ENCODE peak calls at places on chromosome 19, in nine cellular contexts. One of them, this sample, is unnamed.

GRCh38 chr19:1672038-1672768 is 19.8 kb upstream of the TCF3 start:
- DNase-seq in CD4-positive, alpha-beta T cell: peak
- DNase-seq in uterus: peak
- DNase-seq in COLO829: no peak
- DNase-seq in RWPE1: peak
- DNase-seq in iris pigment epithelial cell: peak
- DNase-seq in Calu3: peak
- DNase-seq in colonic mucosa: peak
- DNase-seq in HAP-1: peak
- DNase-seq in this sample: peak

GRCh38 chr19:19171821-19172532 is 1.9 kb upstream of the MEF2B start:
- DNase-seq in iris pigment epithelial cell: peak
- DNase-seq in CD4-positive, alpha-beta T cell: no peak
- DNase-seq in COLO829: no peak
- DNase-seq in HAP-1: no peak
- DNase-seq in Calu3: no peak
- DNase-seq in uterus: no peak
- DNase-seq in colonic mucosa: no peak
- DNase-seq in RWPE1: no peak
- DNase-seq in this sample: no peak

GRCh38 chr19:18520848-18521691 is 800 bp downstream of the ELL start:
- DNase-seq in CD4-positive, alpha-beta T cell: peak
- DNase-seq in Calu3: no peak
- DNase-seq in HAP-1: peak
- DNase-seq in uterus: peak
- DNase-seq in iris pigment epithelial cell: no peak
- DNase-seq in RWPE1: no peak
- DNase-seq in colonic mucosa: peak
- DNase-seq in COLO829: no peak
- DNase-seq in this sample: no peak

GRCh38 chr19:43956827-43957226 is 5.8 kb downstream of the ZNF221 start:
- DNase-seq in colonic mucosa: no peak
- DNase-seq in iris pigment epithelial cell: no peak
- DNase-seq in uterus: no peak
- DNase-seq in Calu3: no peak
- DNase-seq in COLO829: no peak
- DNase-seq in RWPE1: no peak
- DNase-seq in CD4-positive, alpha-beta T cell: no peak
- DNase-seq in HAP-1: no peak
- DNase-seq in this sample: no peak

GRCh38 chr19:38513762-38514167 is 80.3 kb downstream of the RYR1 start:
- DNase-seq in COLO829: no peak
- DNase-seq in iris pigment epithelial cell: no peak
- DNase-seq in uterus: no peak
- DNase-seq in HAP-1: no peak
- DNase-seq in CD4-positive, alpha-beta T cell: no peak
- DNase-seq in RWPE1: no peak
- DNase-seq in colonic mucosa: no peak
- DNase-seq in Calu3: no peak
- DNase-seq in this sample: no peak

GRCh38 chr19:1999856-2000515 is 15.5 kb downstream of the BTBD2 start:
- DNase-seq in RWPE1: no peak
- DNase-seq in uterus: no peak
- DNase-seq in CD4-positive, alpha-beta T cell: no peak
- DNase-seq in Calu3: no peak
- DNase-seq in colonic mucosa: no peak
- DNase-seq in HAP-1: no peak
- DNase-seq in iris pigment epithelial cell: no peak
- DNase-seq in COLO829: no peak
- DNase-seq in this sample: no peak

GRCh38 chr19:49339364-49340068 is 4.3 kb downstream of the CD37 start:
- DNase-seq in colonic mucosa: peak
- DNase-seq in uterus: peak
- DNase-seq in COLO829: peak
- DNase-seq in Calu3: no peak
- DNase-seq in iris pigment epithelial cell: peak
- DNase-seq in CD4-positive, alpha-beta T cell: no peak
- DNase-seq in HAP-1: no peak
- DNase-seq in RWPE1: peak
- DNase-seq in this sample: no peak

GRCh38 chr19:35055715-35056179 is 14.2 kb downstream of the HPN start:
- DNase-seq in RWPE1: peak
- DNase-seq in colonic mucosa: no peak
- DNase-seq in uterus: no peak
- DNase-seq in iris pigment epithelial cell: no peak
- DNase-seq in Calu3: peak
- DNase-seq in CD4-positive, alpha-beta T cell: no peak
- DNase-seq in COLO829: no peak
- DNase-seq in HAP-1: peak
- DNase-seq in this sample: no peak

GRCh38 chr19:41409288-41409687 is 11.7 kb downstream of the BCKDHA start:
- DNase-seq in RWPE1: peak
- DNase-seq in uterus: no peak
- DNase-seq in CD4-positive, alpha-beta T cell: no peak
- DNase-seq in Calu3: peak
- DNase-seq in COLO829: no peak
- DNase-seq in colonic mucosa: peak
- DNase-seq in HAP-1: no peak
- DNase-seq in iris pigment epithelial cell: peak
- DNase-seq in this sample: no peak

This sample was measured in HEK293T.